ENCODE peak calls at places on chromosomes 3 and 15, in nine cellular contexts. N, X, A, K, S, H, C, G and I are unnamed samples.

GRCh38 chr3:48493203-48493501 is 10.8 kb downstream of the SHISA5 start:
- DNase-seq in N (no peak), X (no peak), A (no peak), K (no peak), S (no peak), H (no peak), C (no peak), G (no peak), I (no peak)

GRCh38 chr15:52427804-52428203 is 100.9 kb downstream of the MYO5A start:
- DNase-seq in N (peak; percentile 70), X (no peak), A (no peak), K (no peak), S (peak; percentile 72), H (peak; percentile 61), C (no peak), G (peak; percentile 55), I (no peak)

GRCh38 chr15:75508741-75509532 is 57.4 kb upstream of the SIN3A start:
- DNase-seq in N (peak; percentile 43), X (no peak), A (no peak), K (peak; percentile 11), S (peak; percentile 25), H (peak; percentile 64), C (peak; percentile 30), G (no peak), I (peak; percentile 28)

GRCh38 chr3:186380622-186381380 is 18.8 kb upstream of the DGKG start:
- DNase-seq in N (no peak), X (no peak), A (no peak), K (no peak), S (no peak), H (no peak), C (no peak), G (no peak), I (no peak)

GRCh38 chr15:42858999-42859789 is 61.4 kb downstream of the TTBK2 start:
- DNase-seq in N (no peak), X (no peak), A (no peak), K (no peak), S (no peak), H (no peak), C (no peak), G (no peak), I (no peak)

GRCh38 chr3:126261037-126261436 is 80.7 kb upstream of the ALDH1L1 start:
- DNase-seq in N (peak; percentile 52), X (no peak), A (no peak), K (no peak), S (peak; percentile 74), H (peak; percentile 59), C (peak; percentile 8), G (peak; percentile 78), I (no peak)

GRCh38 chr3:151130437-151130836 is 45.0 kb downstream of the MED12L start:
- DNase-seq in N (no peak), X (no peak), A (no peak), K (no peak), S (no peak), H (no peak), C (no peak), G (no peak), I (no peak)

GRCh38 chr15:39582286-39582976 is 1.6 kb downstream of the THBS1 start:
- DNase-seq in N (no peak), X (no peak), A (no peak), K (no peak), S (peak; percentile 63), H (no peak), C (no peak), G (no peak), I (no peak)

GRCh38 chr3:100057716-100058575 is 56.4 kb downstream of the FILIP1L start:
- DNase-seq in N (no peak), X (no peak), A (no peak), K (no peak), S (no peak), H (no peak), C (no peak), G (no peak), I (no peak)

GRCh38 chr15:86403221-86403620 is 323.6 kb downstream of the AGBL1 start:
- DNase-seq in N (no peak), X (no peak), A (no peak), K (no peak), S (no peak), H (no peak), C (no peak), G (no peak), I (no peak)

GRCh38 chr3:146550743-146551510 is 6.5 kb upstream of the PLSCR1 start:
- DNase-seq in N (peak; percentile 79), X (no peak), A (no peak), K (no peak), S (peak; percentile 89), H (peak; percentile 76), C (peak; percentile 61), G (no peak), I (no peak)

GRCh38 chr3:190701096-190701532 is 161.4 kb downstream of the GMNC start:
- DNase-seq in N (peak; percentile 31), X (no peak), A (no peak), K (no peak), S (peak; percentile 56), H (peak; percentile 91), C (peak; percentile 10), G (no peak), I (no peak)

GRCh38 chr3:63331520-63331919 is 53.4 kb downstream of the SYNPR start:
- DNase-seq in N (no peak), X (no peak), A (no peak), K (no peak), S (no peak), H (no peak), C (no peak), G (no peak), I (no peak)

GRCh38 chr3:161163297-161163696 is 57.8 kb upstream of the NMD3 start:
- DNase-seq in N (peak; percentile 70), X (no peak), A (no peak), K (no peak), S (peak; percentile 95), H (peak; percentile 98), C (peak; percentile 29), G (no peak), I (no peak)

GRCh38 chr3:69385723-69386483 is at the start of gene FRMD4B:
- DNase-seq in N (peak; percentile 41), X (peak; percentile 92), A (peak; percentile 13), K (no peak), S (peak; percentile 65), H (peak; percentile 33), C (peak; percentile 41), G (peak; percentile 91), I (no peak)

GRCh38 chr15:36449084-36449661 is 130.3 kb upstream of the CDIN1 start:
- DNase-seq in N (peak; percentile 5), X (no peak), A (no peak), K (no peak), S (no peak), H (no peak), C (no peak), G (no peak), I (no peak)

GRCh38 chr15:77702211-77702957 is 69.7 kb upstream of the LINGO1 start:
- DNase-seq in N (peak; percentile 34), X (no peak), A (no peak), K (no peak), S (peak; percentile 12), H (peak; percentile 33), C (no peak), G (no peak), I (no peak)

GRCh38 chr3:37962906-37963486 is 27.6 kb upstream of the VILL start:
- DNase-seq in N (peak; percentile 74), X (no peak), A (no peak), K (no peak), S (peak; percentile 20), H (no peak), C (no peak), G (no peak), I (no peak)

GRCh38 chr3:176799675-176800074 is 397.6 kb downstream of the TBL1XR1 start:
- DNase-seq in N (no peak), X (no peak), A (no peak), K (no peak), S (no peak), H (no peak), C (no peak), G (no peak), I (no peak)

GRCh38 chr15:64324513-64324912 is 31.5 kb downstream of the CSNK1G1 start:
- DNase-seq in N (no peak), X (no peak), A (no peak), K (no peak), S (peak; percentile 17), H (no peak), C (no peak), G (no peak), I (no peak)

GRCh38 chr3:123085293-123085949 is 18.6 kb downstream of the PDIA5 start:
- DNase-seq in N (no peak), X (no peak), A (no peak), K (no peak), S (no peak), H (peak; percentile 74), C (no peak), G (no peak), I (no peak)

GRCh38 chr15:101267320-101268104 is 9.8 kb downstream of the SELENOS start:
- DNase-seq in N (peak; percentile 94), X (peak; percentile 65), A (no peak), K (no peak), S (peak; percentile 87), H (no peak), C (no peak), G (peak; percentile 72), I (no peak)

GRCh38 chr3:32743934-32744333 is 58.9 kb downstream of the CNOT10 start:
- DNase-seq in N (no peak), X (no peak), A (no peak), K (no peak), S (peak; percentile 6), H (peak; percentile 36), C (no peak), G (no peak), I (no peak)

GRCh38 chr3:27591811-27592210 is 107.6 kb upstream of the SLC4A7 start:
- DNase-seq in N (no peak), X (no peak), A (no peak), K (no peak), S (no peak), H (no peak), C (peak; percentile 61), G (no peak), I (peak; percentile 24)

GRCh38 chr3:172685331-172686214 is 25.3 kb downstream of the NCEH1 start:
- DNase-seq in N (peak; percentile 57), X (no peak), A (no peak), K (no peak), S (peak; percentile 22), H (no peak), C (no peak), G (no peak), I (no peak)

GRCh38 chr15:78061963-78062427 is 15.5 kb downstream of the TBC1D2B start:
- DNase-seq in N (no peak), X (no peak), A (no peak), K (peak; percentile 53), S (peak; percentile 58), H (no peak), C (peak; percentile 63), G (no peak), I (peak; percentile 50)

GRCh38 chr15:39312984-39313383 is 267.9 kb upstream of the THBS1 start:
- DNase-seq in N (no peak), X (no peak), A (no peak), K (no peak), S (no peak), H (no peak), C (no peak), G (peak; percentile 48), I (no peak)

GRCh38 chr3:169283902-169284451 is 379.5 kb downstream of the MECOM start:
- DNase-seq in N (no peak), X (no peak), A (no peak), K (no peak), S (no peak), H (no peak), C (no peak), G (no peak), I (no peak)

GRCh38 chr3:114496874-114497273 is 203.0 kb downstream of the TIGIT start:
- DNase-seq in N (peak; percentile 57), X (no peak), A (no peak), K (no peak), S (peak; percentile 54), H (peak; percentile 75), C (no peak), G (no peak), I (no peak)

GRCh38 chr3:44685128-44685800 is 27.2 kb upstream of the ZNF502 start:
- DNase-seq in N (peak; percentile 70), X (peak; percentile 45), A (peak; percentile 5), K (peak; percentile 61), S (peak; percentile 70), H (peak; percentile 65), C (peak; percentile 55), G (peak; percentile 82), I (peak; percentile 17)

GRCh38 chr3:128584412-128585020 is 66.1 kb downstream of the RPN1 start:
- DNase-seq in N (peak; percentile 91), X (peak; percentile 82), A (no peak), K (peak; percentile 16), S (peak; percentile 82), H (peak; percentile 57), C (peak; percentile 62), G (peak; percentile 79), I (no peak)